ENCODE peak calls at places on chromosomes 2 and 18, in seven cellular contexts. Z is Panc1, L is spleen, G is HCT116, X is stomach, K is SK-N-SH, B is prostate gland. C is an unnamed sample. For H3K4me1, the result is how much of the 10 kb centered on the place peaks cover.

GRCh38 chr2:43225093-43225787 is 1.2 kb downstream of the ZFP36L2 start:
- DNase-seq in Z (no peak), L (peak), G (no peak), X (peak), K (peak), B (peak), C (no peak)

GRCh38 chr2:190540048-190540447 is 5.5 kb upstream of the NEMP2 start:
- DNase-seq in Z (no peak), L (no peak), G (no peak), X (no peak), K (no peak), B (no peak), C (no peak)

GRCh38 chr18:50397023-50397422 is 22.2 kb downstream of the SKA1 start:
- DNase-seq in Z (no peak), L (no peak), G (no peak), X (no peak), K (no peak), B (no peak), C (no peak)

GRCh38 chr2:38775921-38776225 is 2.1 kb upstream of the GEMIN6 start:
- DNase-seq in Z (no peak), L (no peak), G (no peak), X (no peak), K (no peak), B (no peak), C (no peak)

GRCh38 chr2:188196343-188197008 is 95.2 kb upstream of the GULP1 start:
- DNase-seq in Z (no peak), L (no peak), G (no peak), X (no peak), K (no peak), B (no peak), C (no peak)

GRCh38 chr2:231361701-231362588 is 33.6 kb upstream of the B3GNT7 start:
- DNase-seq in Z (no peak), L (no peak), G (no peak), X (no peak), K (no peak), B (no peak), C (no peak)

GRCh38 chr2:233838251-233838650 is 16.1 kb downstream of the HJURP start:
- DNase-seq in Z (no peak), L (peak), G (no peak), X (peak), K (no peak), B (no peak), C (no peak)

GRCh38 chr2:97712693-97713295 is 582 bp upstream of the ZAP70 start:
- DNase-seq in Z (no peak), L (peak), G (no peak), X (no peak), K (no peak), B (no peak), C (no peak)

GRCh38 chr2:137969418-137969765 is 5.1 kb downstream of the HNMT start:
- DNase-seq in Z (no peak), L (no peak), G (no peak), X (peak), K (no peak), B (no peak), C (no peak)

GRCh38 chr2:167504695-167505094 is 616.4 kb downstream of the XIRP2 start:
- DNase-seq in Z (no peak), L (no peak), G (no peak), X (no peak), K (no peak), B (no peak), C (no peak)

GRCh38 chr2:121479882-121480522 is 50.7 kb upstream of the RNU4ATAC start:
- DNase-seq in Z (no peak), L (no peak), G (no peak), X (peak), K (peak), B (no peak), C (no peak)

GRCh38 chr2:134154269-134154668 is 99.6 kb upstream of the MGAT5 start:
- DNase-seq in Z (no peak), L (peak), G (no peak), X (no peak), K (no peak), B (no peak), C (no peak)

GRCh38 chr2:20576598-20577115 is 74.2 kb downstream of the HS1BP3 start:
- DNase-seq in Z (no peak), L (no peak), G (no peak), X (no peak), K (no peak), B (no peak), C (no peak)
- TF ChIP-seq POLR2AphosphoS5 in Z (no peak), L (no peak), G (no peak), X (no peak), K (no peak), B (no peak), C (no peak)

GRCh38 chr18:48921305-48922202 is 29.2 kb downstream of the SMAD7 start:
- DNase-seq in Z (no peak), L (no peak), G (no peak), X (no peak), K (no peak), B (no peak), C (no peak)
- H3K4me1 ChIP-seq in Z (half or more), L (under half), G (under half), X (half or more), K (half or more), B (under half), C (half or more)

DNA sequence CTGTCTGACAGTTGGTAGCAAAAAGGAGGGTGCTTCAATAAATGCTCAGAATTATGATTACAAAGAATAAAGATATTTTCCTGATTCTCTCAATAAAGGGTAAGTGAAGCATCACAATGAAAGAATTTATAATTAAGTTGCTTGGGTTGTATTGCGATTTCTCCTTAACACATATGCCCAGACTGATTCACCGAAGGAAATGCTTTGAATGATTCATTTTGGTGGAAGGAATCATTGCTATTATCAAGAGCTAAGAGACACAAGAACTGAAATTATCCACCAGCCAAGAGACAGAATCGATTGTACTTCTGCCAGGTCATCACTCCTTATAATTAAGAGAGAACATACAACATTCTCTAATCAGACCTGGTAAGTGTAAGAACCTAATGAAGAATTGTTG is 301.4 kb downstream of the NR4A2 start:
- DNase-seq in Z (no peak), L (no peak), G (no peak), X (no peak), K (no peak), B (no peak), C (no peak)
- TF ChIP-seq POLR2AphosphoS5 in Z (no peak), L (no peak), G (no peak), X (no peak), K (no peak), B (no peak), C (no peak)

DNA sequence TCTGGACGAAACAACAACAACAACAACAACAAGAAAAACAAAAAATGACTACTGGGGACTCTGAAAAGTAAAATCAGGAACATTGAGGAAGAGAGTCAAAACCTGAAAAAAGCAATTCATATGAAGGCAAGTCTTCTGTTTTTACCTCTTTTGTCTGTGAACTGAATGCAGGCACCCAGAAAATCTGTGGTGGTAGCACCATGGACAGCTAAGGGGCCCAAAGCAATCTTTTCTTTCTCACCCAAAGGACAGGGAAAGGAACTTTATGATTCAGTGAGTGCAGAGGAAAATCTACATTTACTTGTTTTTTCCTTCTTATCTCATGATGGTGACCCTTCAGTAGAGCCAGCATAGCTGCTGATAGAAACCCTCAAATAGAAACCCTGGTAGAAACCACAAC is 10.4 kb downstream of the ALK start:
- DNase-seq in Z (no peak), L (no peak), G (no peak), X (no peak), K (no peak), B (no peak), C (peak)
- H3K4me1 ChIP-seq in Z (under half), L (under half), G (under half), X (under half), K (under half), B (under half), C (under half)

GRCh38 chr2:54967759-54968365 is 82.4 kb downstream of the RTN4 start:
- DNase-seq in Z (no peak), L (peak), G (no peak), X (no peak), K (no peak), B (no peak), C (no peak)

GRCh38 chr2:54969295-54969939 is 80.8 kb downstream of the RTN4 start:
- DNase-seq in Z (no peak), L (no peak), G (no peak), X (no peak), K (no peak), B (no peak), C (no peak)

GRCh38 chr2:54969940-54970338 is 80.3 kb downstream of the RTN4 start:
- DNase-seq in Z (no peak), L (no peak), G (no peak), X (no peak), K (no peak), B (no peak), C (no peak)

GRCh38 chr2:54967269-54967668 is 83.0 kb downstream of the RTN4 start:
- DNase-seq in Z (no peak), L (no peak), G (no peak), X (no peak), K (no peak), B (no peak), C (no peak)

DNA sequence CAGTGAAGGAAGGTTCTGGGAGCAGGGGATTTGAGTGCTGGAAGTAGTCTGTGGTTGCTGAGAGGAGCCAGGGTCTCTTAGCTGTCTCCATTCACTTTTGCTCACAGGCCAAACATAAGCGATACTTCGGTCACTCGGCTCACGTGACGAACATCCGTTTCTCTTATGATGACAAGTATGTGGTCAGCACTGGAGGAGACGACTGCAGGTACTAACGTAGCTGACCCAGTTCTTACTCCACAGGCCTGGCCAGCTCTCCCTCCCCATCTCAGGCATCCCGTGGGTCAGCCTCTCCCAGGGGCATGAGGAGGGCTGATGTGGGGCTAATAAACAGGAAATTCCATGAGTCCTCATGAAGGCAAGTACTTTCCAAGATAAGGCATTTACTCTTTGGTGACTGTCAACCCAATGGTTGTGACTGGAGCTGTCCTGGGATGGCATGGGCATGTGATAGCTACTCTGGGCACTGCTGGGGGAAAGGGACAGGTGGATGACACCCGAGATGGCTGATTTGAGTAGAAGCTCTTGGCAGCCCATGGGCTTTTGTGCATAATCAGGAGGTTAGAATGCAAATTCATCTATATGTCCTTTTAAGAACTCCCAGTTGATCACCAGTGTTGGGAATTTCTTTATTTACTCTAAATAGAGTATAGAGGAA is 81.6 kb downstream of the RTN4 start:
- DNase-seq in Z (no peak), L (no peak), G (no peak), X (no peak), K (no peak), B (no peak), C (no peak)
- TF ChIP-seq POLR2AphosphoS5 in Z (peak), L (no peak), G (no peak), X (no peak), K (no peak), B (no peak), C (no peak)

GRCh38 chr2:61419129-61419528 is 51.8 kb downstream of the USP34 start:
- DNase-seq in Z (no peak), L (no peak), G (no peak), X (no peak), K (no peak), B (no peak), C (no peak)

GRCh38 chr2:61420986-61421546 is 49.8 kb downstream of the USP34 start:
- DNase-seq in Z (no peak), L (no peak), G (no peak), X (no peak), K (no peak), B (peak), C (no peak)

GRCh38 chr2:61419570-61419969 is 51.3 kb downstream of the USP34 start:
- DNase-seq in Z (no peak), L (no peak), G (no peak), X (no peak), K (no peak), B (no peak), C (no peak)

GRCh38 chr2:61423714-61424113 is 47.2 kb downstream of the USP34 start:
- DNase-seq in Z (peak), L (no peak), G (no peak), X (no peak), K (no peak), B (no peak), C (no peak)

GRCh38 chr2:61421611-61422010 is 49.3 kb downstream of the USP34 start:
- DNase-seq in Z (no peak), L (no peak), G (no peak), X (no peak), K (no peak), B (no peak), C (no peak)
- H3K4me1 ChIP-seq in Z (under half), L (under half), G (under half), X (under half), K (under half), B (under half), C (half or more)

GRCh38 chr2:46970334-46971288 is 55.0 kb upstream of the MCFD2 start:
- DNase-seq in Z (no peak), L (peak), G (no peak), X (peak), K (no peak), B (peak), C (no peak)

GRCh38 chr2:46971914-46972313 is 56.3 kb upstream of the MCFD2 start:
- DNase-seq in Z (no peak), L (no peak), G (no peak), X (no peak), K (no peak), B (no peak), C (no peak)

GRCh38 chr2:46966576-46966975 is 51.0 kb upstream of the MCFD2 start:
- DNase-seq in Z (no peak), L (no peak), G (no peak), X (no peak), K (no peak), B (no peak), C (no peak)

GRCh38 chr2:46964835-46965560 is 49.4 kb upstream of the MCFD2 start:
- DNase-seq in Z (no peak), L (no peak), G (no peak), X (no peak), K (no peak), B (peak), C (no peak)

GRCh38 chr2:46967990-46968647 is 52.5 kb upstream of the MCFD2 start:
- DNase-seq in Z (no peak), L (no peak), G (peak), X (peak), K (no peak), B (peak), C (no peak)
- TF ChIP-seq POLR2AphosphoS5 in Z (no peak), L (no peak), G (peak), X (no peak), K (no peak), B (peak), C (peak)

C was measured in esophagus muscularis mucosa.